ENCODE peak calls at places on chromosome 17, in five cellular contexts. N is mucosa of descending colon, F is kidney, O is BE2C, V is mesothelial cell of epicardium. L is an unnamed sample.

GRCh38 chr17:46010597-46011186 is 11.6 kb downstream of the STH start:
- DNase-seq in N (no peak), F (peak), O (no peak), V (no peak), L (no peak)

GRCh38 chr17:45091778-45092425 is 30.8 kb downstream of the NMT1 start:
- DNase-seq in N (no peak), F (no peak), O (no peak), V (no peak), L (no peak)

GRCh38 chr17:37413875-37414519 is 7.3 kb downstream of the TADA2A start:
- DNase-seq in N (no peak), F (no peak), O (no peak), V (no peak), L (no peak)

GRCh38 chr17:50661348-50661747 is 26.7 kb downstream of the ABCC3 start:
- DNase-seq in N (no peak), F (peak), O (no peak), V (no peak), L (no peak)

GRCh38 chr17:21125862-21126261 is 902 bp upstream of the DHRS7B start:
- DNase-seq in N (peak), F (no peak), O (no peak), V (no peak), L (no peak)

GRCh38 chr17:4966844-4967538 is 626 bp downstream of the SPAG7 start:
- DNase-seq in N (peak), F (peak), O (peak), V (peak), L (peak)

GRCh38 chr17:18117533-18117932 is 9.0 kb downstream of the MYO15A start:
- DNase-seq in N (no peak), F (no peak), O (no peak), V (no peak), L (no peak)

GRCh38 chr17:20121359-20122235 is 112.4 kb downstream of the SPECC1 start:
- DNase-seq in N (peak), F (no peak), O (peak), V (no peak), L (peak)

GRCh38 chr17:2137342-2138098 is 82.6 kb downstream of the HIC1 start:
- DNase-seq in N (peak), F (no peak), O (no peak), V (no peak), L (no peak)

GRCh38 chr17:34584805-34585416 is 5.5 kb downstream of the TMEM132E start:
- DNase-seq in N (peak), F (peak), O (peak), V (no peak), L (no peak)

GRCh38 chr17:28193241-28193640 is 125.8 kb upstream of the TMEM97 start:
- DNase-seq in N (peak), F (no peak), O (no peak), V (no peak), L (no peak)

DNA sequence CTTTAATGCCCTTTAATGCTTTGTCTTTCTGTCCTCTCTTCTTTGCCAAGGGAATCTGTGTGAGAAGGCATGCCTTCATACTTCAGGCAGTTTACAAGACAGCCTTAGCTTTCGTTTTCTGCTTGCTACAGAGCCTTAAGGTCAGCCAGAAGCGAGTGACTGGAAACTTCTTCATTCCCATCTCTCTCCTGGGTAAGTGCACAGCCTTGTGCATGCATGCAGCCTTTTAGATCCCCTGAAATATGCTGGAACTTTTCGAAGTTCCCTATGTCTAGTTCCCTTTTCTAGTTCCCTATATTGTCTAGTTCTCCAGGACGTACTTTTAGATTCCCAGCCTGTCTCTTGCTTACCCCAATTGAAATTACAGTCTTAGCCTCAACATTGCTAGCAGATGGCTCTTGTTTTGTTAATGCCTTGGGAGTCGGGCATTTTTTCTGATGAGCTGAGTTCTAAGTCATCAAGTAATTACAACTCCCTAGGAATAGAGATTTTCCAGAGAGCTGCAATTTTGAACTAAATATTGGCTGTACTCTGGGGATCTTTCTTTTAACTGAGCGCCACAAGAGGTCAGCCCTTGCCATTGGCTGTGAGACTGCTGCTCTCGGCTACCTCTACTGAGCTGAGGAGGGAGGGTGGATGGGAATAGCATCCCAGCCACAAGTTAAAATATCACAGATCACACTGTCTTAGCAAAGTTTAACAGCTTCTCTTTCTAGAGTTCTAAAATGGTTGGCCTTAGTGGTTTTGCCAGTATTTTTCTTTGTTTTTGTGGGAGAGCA is 22.7 kb upstream of the PPM1D start:
- DNase-seq in N (peak), F (no peak), O (no peak), V (no peak), L (no peak)
- TF ChIP-seq CTCF in N (no peak), F (peak), O (peak), V (no peak), L (no peak)

DNA sequence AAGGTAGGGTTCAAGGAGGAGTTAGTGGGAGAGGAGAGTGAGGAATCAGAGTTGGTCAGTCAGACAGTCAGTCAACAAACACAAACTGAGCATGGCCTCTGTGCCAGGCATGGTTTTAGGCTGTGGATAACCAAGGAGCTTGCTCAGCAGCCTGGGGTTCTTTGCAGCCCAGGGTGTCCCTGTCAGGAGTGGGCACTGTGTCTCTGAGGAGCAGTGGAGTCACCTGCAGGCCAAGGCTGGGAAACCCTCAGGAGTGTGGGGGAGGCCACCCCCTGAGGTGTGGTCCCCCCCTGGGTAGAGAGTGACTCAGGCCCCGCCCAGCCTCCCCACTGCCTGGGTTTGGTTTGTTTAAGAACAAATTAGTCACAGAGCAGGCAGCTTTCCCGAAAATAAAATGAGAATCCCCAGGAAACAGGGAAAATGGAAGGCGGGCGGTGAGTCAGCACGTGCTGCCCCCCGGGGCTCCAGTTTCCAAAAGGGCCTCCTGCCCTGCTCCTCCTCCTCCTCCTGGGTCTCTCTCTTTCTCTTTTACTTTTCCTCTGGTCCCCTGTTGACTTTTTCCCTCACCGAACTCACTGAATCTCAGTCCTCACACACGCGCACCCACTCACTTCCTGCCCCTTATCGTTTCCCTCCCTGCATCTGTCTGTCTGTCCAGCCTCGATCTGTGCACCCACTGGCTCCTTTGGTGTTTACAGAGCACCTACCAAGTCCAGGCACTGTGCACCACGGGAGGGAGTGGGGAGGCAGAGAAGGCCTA is 44.3 kb downstream of the SOCS3 start:
- DNase-seq in N (peak), F (peak), O (no peak), V (no peak), L (no peak)
- TF ChIP-seq CTCF in N (no peak), F (no peak), O (no peak), V (no peak), L (no peak)

GRCh38 chr17:81927653-81928496 is at the start of gene MAFG:
- DNase-seq in N (peak), F (peak), O (peak), V (peak), L (peak)
- TF ChIP-seq CTCF in N (no peak), F (no peak), O (peak), V (peak), L (peak)

GRCh38 chr17:31112001-31112661 is 17.4 kb downstream of the NF1 start:
- DNase-seq in N (no peak), F (no peak), O (no peak), V (no peak), L (no peak)

GRCh38 chr17:31111183-31111582 is 16.4 kb downstream of the NF1 start:
- DNase-seq in N (no peak), F (no peak), O (no peak), V (no peak), L (no peak)

GRCh38 chr17:31116167-31116566 is 21.4 kb downstream of the NF1 start:
- DNase-seq in N (no peak), F (no peak), O (no peak), V (no peak), L (no peak)

GRCh38 chr17:31115168-31115567 is 20.4 kb downstream of the NF1 start:
- DNase-seq in N (no peak), F (no peak), O (no peak), V (no peak), L (no peak)

GRCh38 chr17:31113939-31114338 is 19.2 kb downstream of the NF1 start:
- DNase-seq in N (no peak), F (no peak), O (no peak), V (no peak), L (no peak)
- TF ChIP-seq CTCF in N (no peak), F (no peak), O (no peak), V (no peak), L (no peak)

DNA sequence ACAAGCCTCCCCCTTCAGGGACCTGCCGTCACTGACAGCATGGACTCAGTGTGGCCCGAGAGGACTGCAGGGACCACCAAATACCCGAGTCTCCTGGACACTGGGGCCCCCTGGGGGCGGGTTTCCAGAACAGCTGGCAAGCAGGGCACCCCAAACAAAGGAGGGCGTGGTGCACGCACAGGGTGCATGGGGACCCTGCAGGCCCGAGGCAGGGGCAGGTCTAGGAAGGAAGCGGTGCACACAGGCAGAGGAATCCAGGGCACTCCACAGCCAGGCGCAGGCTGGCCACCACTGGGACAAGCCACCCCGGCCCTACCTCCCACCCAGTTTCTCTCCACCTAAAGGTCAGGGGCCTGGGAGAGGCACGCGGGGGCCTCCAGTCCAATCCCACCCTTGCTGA is 28.7 kb upstream of the ENPP7 start:
- DNase-seq in N (no peak), F (no peak), O (no peak), V (no peak), L (peak)
- TF ChIP-seq CTCF in N (no peak), F (no peak), O (peak), V (no peak), L (peak)

L was measured in nephron progenitor cell.